ENCODE peak calls at places on chromosomes 16 and 17, in four cellular contexts. One of them, this sample, is unnamed.

GRCh38 chr17:53319947-53320346 is 502.8 kb upstream of the KIF2B start:
- DNase-seq in GM12878: no peak
- DNase-seq in K562: no peak
- DNase-seq in HepG2: no peak
- DNase-seq in this sample: no peak

GRCh38 chr17:2058521-2059124 is 3.7 kb downstream of the HIC1 start:
- DNase-seq in GM12878: no peak
- DNase-seq in K562: no peak
- DNase-seq in HepG2: no peak
- DNase-seq in this sample: peak

GRCh38 chr16:56366945-56367344 is 58.4 kb downstream of the AMFR start:
- DNase-seq in GM12878: no peak
- DNase-seq in K562: no peak
- DNase-seq in HepG2: no peak
- DNase-seq in this sample: no peak

GRCh38 chr16:67661101-67661661 is 421 bp downstream of the PARD6A start:
- DNase-seq in GM12878: no peak
- DNase-seq in K562: no peak
- DNase-seq in HepG2: no peak
- DNase-seq in this sample: peak

GRCh38 chr16:66476328-66477027 is 49.4 kb downstream of the BEAN1 start:
- DNase-seq in GM12878: no peak
- DNase-seq in K562: peak
- DNase-seq in HepG2: no peak
- DNase-seq in this sample: peak

GRCh38 chr17:14510136-14510535 is 209.3 kb downstream of the HS3ST3B1 start:
- DNase-seq in GM12878: no peak
- DNase-seq in K562: no peak
- DNase-seq in HepG2: no peak
- DNase-seq in this sample: no peak

GRCh38 chr17:63001689-63002394 is 35.8 kb downstream of the TANC2 start:
- DNase-seq in GM12878: no peak
- DNase-seq in K562: no peak
- DNase-seq in HepG2: no peak
- DNase-seq in this sample: no peak

GRCh38 chr16:3173892-3174617 is 13.9 kb upstream of the OR1F1 start:
- DNase-seq in GM12878: no peak
- DNase-seq in K562: peak
- DNase-seq in HepG2: peak
- DNase-seq in this sample: peak

GRCh38 chr17:55577011-55577586 is 65.8 kb upstream of the SMIM36 start:
- DNase-seq in GM12878: peak
- DNase-seq in K562: peak
- DNase-seq in HepG2: no peak
- DNase-seq in this sample: no peak

GRCh38 chr16:86292171-86292775 is 218.1 kb upstream of the FOXF1 start:
- DNase-seq in GM12878: no peak
- DNase-seq in K562: no peak
- DNase-seq in HepG2: no peak
- DNase-seq in this sample: no peak

GRCh38 chr16:10728035-10728462 is 15.6 kb upstream of the NUBP1 start:
- DNase-seq in GM12878: no peak
- DNase-seq in K562: no peak
- DNase-seq in HepG2: peak
- DNase-seq in this sample: no peak

GRCh38 chr16:4093495-4094137 is 22.6 kb downstream of the ADCY9 start:
- DNase-seq in GM12878: no peak
- DNase-seq in K562: no peak
- DNase-seq in HepG2: no peak
- DNase-seq in this sample: no peak

GRCh38 chr17:35655303-35655702 is 68.2 kb downstream of the AP2B1 start:
- DNase-seq in GM12878: no peak
- DNase-seq in K562: no peak
- DNase-seq in HepG2: no peak
- DNase-seq in this sample: no peak

GRCh38 chr16:88348377-88349152 is 34.2 kb upstream of the ZNF469 start:
- DNase-seq in GM12878: no peak
- DNase-seq in K562: no peak
- DNase-seq in HepG2: no peak
- DNase-seq in this sample: no peak

GRCh38 chr16:1215574-1216295 is 9.3 kb downstream of the TPSG1 start:
- DNase-seq in GM12878: no peak
- DNase-seq in K562: no peak
- DNase-seq in HepG2: no peak
- DNase-seq in this sample: no peak

GRCh38 chr16:24273511-24273910 is 17.4 kb downstream of the CACNG3 start:
- DNase-seq in GM12878: no peak
- DNase-seq in K562: no peak
- DNase-seq in HepG2: no peak
- DNase-seq in this sample: peak

GRCh38 chr17:76333673-76334505 is 19.8 kb downstream of the PRPSAP1 start:
- DNase-seq in GM12878: no peak
- DNase-seq in K562: no peak
- DNase-seq in HepG2: no peak
- DNase-seq in this sample: no peak

GRCh38 chr17:28467456-28468025 is 5.9 kb upstream of the SLC13A2 start:
- DNase-seq in GM12878: no peak
- DNase-seq in K562: no peak
- DNase-seq in HepG2: no peak
- DNase-seq in this sample: no peak

GRCh38 chr17:9162275-9162985 is 141.1 kb downstream of the NTN1 start:
- DNase-seq in GM12878: no peak
- DNase-seq in K562: peak
- DNase-seq in HepG2: no peak
- DNase-seq in this sample: peak

GRCh38 chr16:78441298-78441697 is 341.8 kb downstream of the WWOX start:
- DNase-seq in GM12878: no peak
- DNase-seq in K562: no peak
- DNase-seq in HepG2: no peak
- DNase-seq in this sample: no peak

GRCh38 chr16:48201515-48202201 is 42.4 kb upstream of the LONP2 start:
- DNase-seq in GM12878: no peak
- DNase-seq in K562: no peak
- DNase-seq in HepG2: no peak
- DNase-seq in this sample: no peak

GRCh38 chr17:81389585-81389984 is 5.7 kb upstream of the BAHCC1 start:
- DNase-seq in GM12878: no peak
- DNase-seq in K562: no peak
- DNase-seq in HepG2: no peak
- DNase-seq in this sample: no peak

GRCh38 chr16:90008708-90009145 is 10.5 kb downstream of the DBNDD1 start:
- DNase-seq in GM12878: no peak
- DNase-seq in K562: no peak
- DNase-seq in HepG2: no peak
- DNase-seq in this sample: no peak

GRCh38 chr17:56629450-56630187 is 36.1 kb downstream of the NOG start:
- DNase-seq in GM12878: no peak
- DNase-seq in K562: peak
- DNase-seq in HepG2: peak
- DNase-seq in this sample: peak

GRCh38 chr16:3769942-3770341 is 52.6 kb upstream of the TRAP1 start:
- DNase-seq in GM12878: no peak
- DNase-seq in K562: no peak
- DNase-seq in HepG2: no peak
- DNase-seq in this sample: no peak

GRCh38 chr17:50272711-50273653 is 1.3 kb upstream of the TMEM92 start:
- DNase-seq in GM12878: no peak
- DNase-seq in K562: peak
- DNase-seq in HepG2: no peak
- DNase-seq in this sample: peak

GRCh38 chr17:28216032-28216431 is 103.0 kb upstream of the TMEM97 start:
- DNase-seq in GM12878: no peak
- DNase-seq in K562: no peak
- DNase-seq in HepG2: no peak
- DNase-seq in this sample: no peak

GRCh38 chr16:9016824-9017223 is 53.1 kb upstream of the USP7 start:
- DNase-seq in GM12878: no peak
- DNase-seq in K562: no peak
- DNase-seq in HepG2: no peak
- DNase-seq in this sample: no peak
- TF ChIP-seq POLR2AphosphoS2 in GM12878: no peak
- TF ChIP-seq POLR2AphosphoS2 in K562: no peak
- TF ChIP-seq POLR2AphosphoS2 in HepG2: no peak
- TF ChIP-seq POLR2AphosphoS2 in this sample: no peak

GRCh38 chr16:74309789-74310781 is 13.5 kb downstream of the PSMD7 start:
- DNase-seq in GM12878: no peak
- DNase-seq in K562: peak
- DNase-seq in HepG2: peak
- DNase-seq in this sample: peak
- TF ChIP-seq POLR2AphosphoS2 in GM12878: no peak
- TF ChIP-seq POLR2AphosphoS2 in K562: peak
- TF ChIP-seq POLR2AphosphoS2 in HepG2: no peak
- TF ChIP-seq POLR2AphosphoS2 in this sample: no peak

DNA sequence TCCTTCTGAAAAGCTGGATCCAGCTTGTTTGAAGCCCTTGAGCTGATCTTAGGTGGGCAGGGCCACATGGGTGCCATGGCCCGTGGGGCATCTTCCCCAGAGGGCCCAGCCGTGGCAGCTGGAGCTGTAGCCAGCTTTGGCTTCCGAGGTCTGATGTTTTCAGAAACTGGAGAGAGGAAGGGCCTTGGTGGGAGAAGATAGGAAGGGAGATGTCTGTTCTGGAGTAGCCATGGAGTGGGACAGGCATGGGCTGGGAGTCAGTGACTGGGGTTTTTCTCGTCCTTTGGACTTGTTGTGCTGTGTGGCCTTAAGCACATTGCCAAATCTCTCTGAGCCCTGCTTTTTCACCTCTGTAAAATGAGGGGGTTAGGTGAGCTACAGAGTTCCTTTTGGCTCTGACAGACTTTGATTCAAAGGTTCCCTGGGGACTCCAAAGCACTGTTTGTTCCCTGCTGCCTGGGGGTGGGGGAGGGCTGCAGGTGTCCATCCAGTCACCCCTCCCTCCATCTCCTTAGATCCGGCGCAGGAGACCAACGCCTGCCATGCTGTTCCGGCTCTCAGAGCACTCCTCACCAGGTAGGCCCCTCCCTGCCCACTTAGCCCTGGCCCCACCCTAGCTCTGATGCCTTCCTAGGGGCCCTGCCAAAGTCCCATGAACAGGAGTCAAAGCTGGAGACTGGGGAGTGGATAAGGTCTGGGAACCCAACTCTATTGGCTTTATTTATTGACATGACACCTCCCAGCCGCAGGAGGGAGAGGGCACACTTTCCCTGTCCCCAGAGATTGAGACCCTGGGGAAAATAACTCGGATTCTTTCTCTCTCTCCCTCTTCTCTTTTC is 2.1 kb downstream of the PPP1R1B start:
- DNase-seq in GM12878: no peak
- DNase-seq in K562: no peak
- DNase-seq in HepG2: no peak
- DNase-seq in this sample: no peak
- TF ChIP-seq POLR2AphosphoS2 in GM12878: no peak
- TF ChIP-seq POLR2AphosphoS2 in K562: no peak
- TF ChIP-seq POLR2AphosphoS2 in HepG2: no peak
- TF ChIP-seq POLR2AphosphoS2 in this sample: no peak

DNA sequence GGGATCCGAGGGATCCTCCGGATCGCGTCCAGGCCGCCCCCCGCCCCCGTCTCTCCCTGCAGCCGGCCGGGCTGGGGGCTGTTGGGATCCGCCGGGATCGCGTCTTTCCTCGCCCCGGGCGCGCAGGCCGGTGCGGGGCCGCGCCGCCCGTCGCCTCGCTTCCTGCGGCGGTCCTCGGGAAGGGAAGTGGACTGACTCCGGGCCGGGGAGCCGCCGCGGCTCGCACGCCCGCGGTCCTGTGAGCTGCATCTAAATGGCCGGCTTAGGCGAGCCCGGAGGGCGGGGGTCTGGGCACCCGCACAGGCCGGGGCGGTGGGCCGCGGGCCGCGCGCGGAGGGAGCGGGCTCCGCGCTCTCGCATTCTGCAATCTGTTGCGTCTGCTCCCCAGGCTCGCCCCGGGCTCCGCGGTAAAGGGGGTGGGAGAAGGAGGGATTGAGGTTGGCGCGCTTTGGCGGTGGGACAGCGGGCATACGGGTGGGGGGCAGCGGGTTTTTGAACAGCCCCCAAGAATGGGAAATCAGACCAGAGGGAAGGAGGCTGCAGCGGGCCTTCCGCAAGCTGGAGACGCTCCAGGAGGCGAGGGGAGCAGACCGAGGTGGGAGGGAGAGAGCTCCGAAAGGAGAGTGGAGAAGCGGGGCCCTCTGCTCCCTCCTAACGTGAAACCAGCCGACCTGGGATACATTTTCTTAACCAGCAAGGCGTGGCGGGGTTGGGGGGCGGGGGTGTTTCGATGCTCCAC is 2.2 kb downstream of the TMEM132E start:
- DNase-seq in GM12878: no peak
- DNase-seq in K562: no peak
- DNase-seq in HepG2: no peak
- DNase-seq in this sample: no peak
- TF ChIP-seq POLR2AphosphoS2 in GM12878: no peak
- TF ChIP-seq POLR2AphosphoS2 in K562: no peak
- TF ChIP-seq POLR2AphosphoS2 in HepG2: no peak
- TF ChIP-seq POLR2AphosphoS2 in this sample: no peak

GRCh38 chr16:85221081-85221809 is 109.0 kb upstream of the CIBAR2 start:
- DNase-seq in GM12878: no peak
- DNase-seq in K562: no peak
- DNase-seq in HepG2: no peak
- DNase-seq in this sample: no peak
- TF ChIP-seq POLR2AphosphoS2 in GM12878: no peak
- TF ChIP-seq POLR2AphosphoS2 in K562: no peak
- TF ChIP-seq POLR2AphosphoS2 in HepG2: no peak
- TF ChIP-seq POLR2AphosphoS2 in this sample: no peak

GRCh38 chr16:81520151-81520470 is 75.5 kb downstream of the CMIP start:
- DNase-seq in GM12878: no peak
- DNase-seq in K562: no peak
- DNase-seq in HepG2: no peak
- DNase-seq in this sample: no peak

GRCh38 chr16:81521141-81521626 is 76.6 kb downstream of the CMIP start:
- DNase-seq in GM12878: no peak
- DNase-seq in K562: peak
- DNase-seq in HepG2: no peak
- DNase-seq in this sample: no peak

GRCh38 chr16:81520560-81521135 is 76.0 kb downstream of the CMIP start:
- DNase-seq in GM12878: no peak
- DNase-seq in K562: no peak
- DNase-seq in HepG2: no peak
- DNase-seq in this sample: no peak

GRCh38 chr16:81518439-81518757 is 73.8 kb downstream of the CMIP start:
- DNase-seq in GM12878: no peak
- DNase-seq in K562: no peak
- DNase-seq in HepG2: no peak
- DNase-seq in this sample: no peak

GRCh38 chr16:81519298-81520150 is 74.9 kb downstream of the CMIP start:
- DNase-seq in GM12878: peak
- DNase-seq in K562: no peak
- DNase-seq in HepG2: no peak
- DNase-seq in this sample: no peak
- TF ChIP-seq POLR2AphosphoS2 in GM12878: no peak
- TF ChIP-seq POLR2AphosphoS2 in K562: no peak
- TF ChIP-seq POLR2AphosphoS2 in HepG2: no peak
- TF ChIP-seq POLR2AphosphoS2 in this sample: peak